ENCODE peak calls at places on chromosomes 1 and 21, in five cellular contexts. Y is AG04450, X is stomach, K is fibroblast of the aortic adventitia, U is heart right ventricle. R is an unnamed sample.

GRCh38 chr1:225549821-225550220 is 103.1 kb downstream of the ENAH start:
- DNase-seq in Y (no peak), X (no peak), K (no peak), U (no peak), R (no peak)

GRCh38 chr1:204600968-204601367 is 84.6 kb downstream of the LRRN2 start:
- DNase-seq in Y (no peak), X (no peak), K (no peak), U (no peak), R (no peak)

GRCh38 chr1:221157026-221157761 is 278.0 kb downstream of the HLX start:
- DNase-seq in Y (no peak), X (no peak), K (no peak), U (no peak), R (no peak)

GRCh38 chr1:26701995-26702679 is 6.3 kb downstream of the ARID1A start:
- DNase-seq in Y (no peak), X (no peak), K (no peak), U (no peak), R (no peak)

GRCh38 chr1:57860333-57860732 is 436.5 kb upstream of the DAB1 start:
- DNase-seq in Y (no peak), X (no peak), K (no peak), U (no peak), R (no peak)

GRCh38 chr1:56446531-56447098 is 132.7 kb downstream of the PLPP3 start:
- DNase-seq in Y (no peak), X (no peak), K (peak), U (peak), R (no peak)

GRCh38 chr1:26281091-26281958 is 1.4 kb downstream of the SH3BGRL3 start:
- DNase-seq in Y (no peak), X (no peak), K (no peak), U (no peak), R (no peak)

GRCh38 chr1:84489766-84490165 is 10.7 kb downstream of the RPF1 start:
- DNase-seq in Y (no peak), X (no peak), K (no peak), U (no peak), R (no peak)

GRCh38 chr1:50266509-50266908 is 156.7 kb downstream of the DMRTA2 start:
- DNase-seq in Y (no peak), X (no peak), K (peak), U (no peak), R (peak)

GRCh38 chr21:39187141-39187540 is 3.9 kb upstream of the PSMG1 start:
- DNase-seq in Y (no peak), X (no peak), K (no peak), U (no peak), R (no peak)

GRCh38 chr1:24742090-24742938 is 2.9 kb upstream of the CLIC4 start:
- DNase-seq in Y (no peak), X (peak), K (peak), U (no peak), R (peak)

GRCh38 chr1:1748686-1749321 is 24.6 kb upstream of the CDK11A start:
- DNase-seq in Y (no peak), X (no peak), K (no peak), U (no peak), R (no peak)
- TF ChIP-seq CTCF in Y (no peak), X (no peak), K (no peak), U (no peak), R (no peak)

GRCh38 chr1:47507140-47507539 is 69.3 kb downstream of the FOXD2 start:
- DNase-seq in Y (no peak), X (no peak), K (no peak), U (no peak), R (no peak)

GRCh38 chr1:47507921-47508894 is 70.4 kb downstream of the FOXD2 start:
- DNase-seq in Y (no peak), X (peak), K (no peak), U (peak), R (no peak)

GRCh38 chr1:47511825-47512224 is 74.0 kb downstream of the FOXD2 start:
- DNase-seq in Y (no peak), X (no peak), K (no peak), U (no peak), R (no peak)

GRCh38 chr1:47510282-47510811 is 72.5 kb downstream of the FOXD2 start:
- DNase-seq in Y (no peak), X (no peak), K (no peak), U (no peak), R (no peak)

DNA sequence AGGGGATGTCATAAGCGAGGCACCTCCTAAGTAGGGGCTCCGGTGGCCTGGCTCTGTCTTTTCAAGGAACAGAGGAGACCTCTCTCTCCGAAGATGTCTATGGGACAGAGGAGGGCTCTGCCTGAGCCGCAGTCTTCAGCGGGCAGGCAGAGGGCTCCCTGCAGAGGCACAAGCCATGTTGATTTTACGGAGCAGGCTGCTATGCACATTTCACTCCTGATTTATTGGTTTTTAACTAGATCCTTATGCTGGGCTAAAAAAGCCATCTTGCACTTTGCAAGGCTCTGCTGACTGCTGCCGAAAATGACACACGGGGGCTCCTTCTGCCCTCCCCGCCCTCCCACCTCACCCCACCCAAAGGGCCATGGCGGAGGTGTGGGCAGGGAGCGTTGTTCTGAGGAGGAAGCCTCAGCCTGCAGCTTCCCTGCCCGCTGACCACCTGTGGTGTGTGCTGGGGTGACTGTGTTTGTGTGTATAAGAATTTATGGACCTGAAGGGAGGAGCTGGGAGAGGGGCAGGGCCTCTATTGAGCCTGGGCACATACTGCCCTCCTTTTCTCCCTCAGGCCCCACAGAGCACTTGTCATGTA is 71.2 kb downstream of the FOXD2 start:
- DNase-seq in Y (no peak), X (no peak), K (peak), U (no peak), R (peak)
- TF ChIP-seq CTCF in Y (no peak), X (no peak), K (peak), U (no peak), R (no peak)

GRCh38 chr1:92310185-92310597 is 11.3 kb downstream of the RPAP2 start:
- DNase-seq in Y (no peak), X (no peak), K (peak), U (no peak), R (peak)
- TF ChIP-seq CTCF in Y (peak), X (no peak), K (peak), U (peak), R (peak)

DNA sequence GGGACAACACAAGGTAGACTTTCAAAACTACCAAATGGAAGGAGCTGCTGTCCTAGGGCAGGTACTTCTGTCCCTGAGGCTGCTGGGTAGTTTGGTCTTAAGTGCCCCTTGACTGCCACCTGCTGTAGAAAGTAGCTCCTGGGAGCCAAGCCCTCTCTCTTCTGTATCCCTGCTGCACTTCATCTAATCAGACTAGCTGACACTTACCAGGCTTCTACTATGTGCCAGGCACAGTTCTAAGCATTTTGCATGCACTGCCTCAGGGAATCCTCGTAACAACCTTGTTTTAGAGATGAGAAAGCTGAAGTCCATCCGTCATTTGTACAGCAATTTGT is 15.9 kb upstream of the SRSF4 start:
- DNase-seq in Y (no peak), X (peak), K (peak), U (no peak), R (peak)
- TF ChIP-seq CTCF in Y (peak), X (no peak), K (peak), U (peak), R (peak)

DNA sequence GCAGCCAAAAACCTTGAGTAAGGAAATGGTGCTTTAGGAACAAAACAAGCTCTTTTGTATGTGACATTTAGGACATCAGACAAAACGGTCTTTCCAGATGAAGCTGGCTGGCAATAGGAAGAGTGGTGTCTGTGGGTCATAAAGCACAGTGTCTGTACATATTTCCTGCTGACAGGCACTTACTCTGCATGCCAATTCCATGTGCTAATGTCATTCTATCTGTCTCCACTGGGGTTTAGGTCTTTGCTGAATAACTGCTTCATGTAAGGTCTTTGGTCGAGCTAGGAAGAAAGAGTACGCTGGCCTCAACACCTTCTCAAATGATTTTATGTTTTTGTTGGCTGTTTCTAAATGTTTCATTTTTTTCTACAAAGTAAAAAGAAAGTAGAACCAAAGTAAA is 163.5 kb downstream of the BRINP2 start:
- DNase-seq in Y (no peak), X (no peak), K (no peak), U (no peak), R (no peak)
- TF ChIP-seq CTCF in Y (peak), X (no peak), K (peak), U (peak), R (no peak)

GRCh38 chr1:245084551-245084950 is 70.2 kb upstream of the KIF26B start:
- DNase-seq in Y (no peak), X (no peak), K (no peak), U (no peak), R (peak)

GRCh38 chr1:245074232-245074747 is 80.5 kb upstream of the KIF26B start:
- DNase-seq in Y (no peak), X (no peak), K (peak), U (no peak), R (peak)

GRCh38 chr1:245074898-245075297 is 79.9 kb upstream of the KIF26B start:
- DNase-seq in Y (no peak), X (no peak), K (no peak), U (no peak), R (no peak)

GRCh38 chr1:245079021-245079609 is 75.7 kb upstream of the KIF26B start:
- DNase-seq in Y (no peak), X (no peak), K (peak), U (no peak), R (peak)
- TF ChIP-seq CTCF in Y (peak), X (no peak), K (peak), U (peak), R (peak)

R was measured in astrocyte of the spinal cord.